ENCODE peak calls at places on chromosomes 4 and X, in six cellular contexts. One of them, this sample, is unnamed.

GRCh38 chrX:1477801-1478458 is 25.2 kb upstream of the ASMTL start:
- DNase-seq in HCT116: no peak
- DNase-seq in fibroblast of lung: no peak
- DNase-seq in PC-3: no peak
- DNase-seq in neuronal stem cell: no peak
- DNase-seq in neural progenitor cell: no peak
- DNase-seq in this sample: no peak

GRCh38 chr4:169618286-169618685 is 2.1 kb upstream of the CLCN3 start:
- DNase-seq in HCT116: no peak
- DNase-seq in fibroblast of lung: peak; percentile 74
- DNase-seq in PC-3: peak; percentile 9
- DNase-seq in neuronal stem cell: no peak
- DNase-seq in neural progenitor cell: no peak
- DNase-seq in this sample: no peak

GRCh38 chrX:9522756-9523155 is 57.9 kb downstream of the TBL1X start:
- DNase-seq in HCT116: no peak
- DNase-seq in fibroblast of lung: no peak
- DNase-seq in PC-3: no peak
- DNase-seq in neuronal stem cell: no peak
- DNase-seq in neural progenitor cell: no peak
- DNase-seq in this sample: no peak

GRCh38 chr4:19806865-19807264 is 444.8 kb upstream of the SLIT2 start:
- DNase-seq in HCT116: no peak
- DNase-seq in fibroblast of lung: peak; percentile 54
- DNase-seq in PC-3: no peak
- DNase-seq in neuronal stem cell: no peak
- DNase-seq in neural progenitor cell: no peak
- DNase-seq in this sample: no peak

GRCh38 chr4:74531952-74532794 is 87.2 kb downstream of the AREG start:
- DNase-seq in HCT116: peak; percentile 92
- DNase-seq in fibroblast of lung: peak; percentile 66
- DNase-seq in PC-3: peak; percentile 85
- DNase-seq in neuronal stem cell: peak; percentile 35
- DNase-seq in neural progenitor cell: peak; percentile 71
- DNase-seq in this sample: no peak

GRCh38 chr4:17787315-17787714 is 5.9 kb upstream of the FAM184B start:
- DNase-seq in HCT116: no peak
- DNase-seq in fibroblast of lung: peak; percentile 67
- DNase-seq in PC-3: peak; percentile 78
- DNase-seq in neuronal stem cell: no peak
- DNase-seq in neural progenitor cell: no peak
- DNase-seq in this sample: no peak

GRCh38 chrX:69093960-69094935 is 71.0 kb downstream of the PJA1 start:
- DNase-seq in HCT116: peak; percentile 21
- DNase-seq in fibroblast of lung: peak; percentile 44
- DNase-seq in PC-3: peak; percentile 67
- DNase-seq in neuronal stem cell: peak; percentile 40
- DNase-seq in neural progenitor cell: peak; percentile 82
- DNase-seq in this sample: no peak

GRCh38 chr4:84535901-84536300 is 36.8 kb upstream of the NKX6-1 start:
- DNase-seq in HCT116: no peak
- DNase-seq in fibroblast of lung: no peak
- DNase-seq in PC-3: no peak
- DNase-seq in neuronal stem cell: no peak
- DNase-seq in neural progenitor cell: no peak
- DNase-seq in this sample: no peak

GRCh38 chr4:128320656-128321055 is 33.0 kb upstream of the PGRMC2 start:
- DNase-seq in HCT116: no peak
- DNase-seq in fibroblast of lung: no peak
- DNase-seq in PC-3: no peak
- DNase-seq in neuronal stem cell: no peak
- DNase-seq in neural progenitor cell: no peak
- DNase-seq in this sample: no peak

GRCh38 chrX:19272452-19272851 is 71.3 kb upstream of the PDHA1 start:
- DNase-seq in HCT116: no peak
- DNase-seq in fibroblast of lung: peak; percentile 34
- DNase-seq in PC-3: peak; percentile 6
- DNase-seq in neuronal stem cell: no peak
- DNase-seq in neural progenitor cell: no peak
- DNase-seq in this sample: no peak

GRCh38 chr4:67500373-67500772 is 44.9 kb downstream of the CENPC start:
- DNase-seq in HCT116: no peak
- DNase-seq in fibroblast of lung: no peak
- DNase-seq in PC-3: no peak
- DNase-seq in neuronal stem cell: no peak
- DNase-seq in neural progenitor cell: no peak
- DNase-seq in this sample: no peak

GRCh38 chr4:164931551-164932324 is 45.7 kb downstream of the TRIM61 start:
- DNase-seq in HCT116: no peak
- DNase-seq in fibroblast of lung: no peak
- DNase-seq in PC-3: peak; percentile 35
- DNase-seq in neuronal stem cell: no peak
- DNase-seq in neural progenitor cell: no peak
- DNase-seq in this sample: no peak

GRCh38 chr4:848803-849477 is 23.0 kb upstream of the CPLX1 start:
- DNase-seq in HCT116: no peak
- DNase-seq in fibroblast of lung: no peak
- DNase-seq in PC-3: no peak
- DNase-seq in neuronal stem cell: no peak
- DNase-seq in neural progenitor cell: no peak
- DNase-seq in this sample: peak; percentile 56

GRCh38 chr4:158428242-158428641 is 93.4 kb upstream of the RXFP1 start:
- DNase-seq in HCT116: no peak
- DNase-seq in fibroblast of lung: peak; percentile 30
- DNase-seq in PC-3: peak; percentile 4
- DNase-seq in neuronal stem cell: no peak
- DNase-seq in neural progenitor cell: no peak
- DNase-seq in this sample: no peak

GRCh38 chrX:154404625-154405192 is 4.3 kb downstream of the DNASE1L1 start:
- DNase-seq in HCT116: no peak
- DNase-seq in fibroblast of lung: no peak
- DNase-seq in PC-3: no peak
- DNase-seq in neuronal stem cell: no peak
- DNase-seq in neural progenitor cell: no peak
- DNase-seq in this sample: peak; percentile 57

GRCh38 chrX:111447298-111447697 is 35.3 kb upstream of the DCX start:
- DNase-seq in HCT116: peak; percentile 4
- DNase-seq in fibroblast of lung: peak; percentile 5
- DNase-seq in PC-3: peak; percentile 22
- DNase-seq in neuronal stem cell: peak; percentile 23
- DNase-seq in neural progenitor cell: peak; percentile 81
- DNase-seq in this sample: no peak

GRCh38 chr4:75849459-75849858 is 52.8 kb downstream of the PPEF2 start:
- DNase-seq in HCT116: no peak
- DNase-seq in fibroblast of lung: peak; percentile 19
- DNase-seq in PC-3: no peak
- DNase-seq in neuronal stem cell: no peak
- DNase-seq in neural progenitor cell: peak; percentile 40
- DNase-seq in this sample: no peak

GRCh38 chr4:6208416-6208815 is 8.1 kb upstream of the JAKMIP1 start:
- DNase-seq in HCT116: no peak
- DNase-seq in fibroblast of lung: no peak
- DNase-seq in PC-3: no peak
- DNase-seq in neuronal stem cell: no peak
- DNase-seq in neural progenitor cell: no peak
- DNase-seq in this sample: peak; percentile 14

GRCh38 chr4:131526686-131527085 is 1622.4 kb upstream of the PCDH10 start:
- DNase-seq in HCT116: no peak
- DNase-seq in fibroblast of lung: peak; percentile 32
- DNase-seq in PC-3: no peak
- DNase-seq in neuronal stem cell: no peak
- DNase-seq in neural progenitor cell: no peak
- DNase-seq in this sample: no peak

GRCh38 chr4:172134536-172134935 is 321.3 kb downstream of the GALNTL6 start:
- DNase-seq in HCT116: no peak
- DNase-seq in fibroblast of lung: peak; percentile 40
- DNase-seq in PC-3: no peak
- DNase-seq in neuronal stem cell: no peak
- DNase-seq in neural progenitor cell: no peak
- DNase-seq in this sample: no peak

GRCh38 chr4:164012396-164013027 is 518.0 kb downstream of the TMA16 start:
- DNase-seq in HCT116: peak; percentile 29
- DNase-seq in fibroblast of lung: peak; percentile 34
- DNase-seq in PC-3: peak; percentile 58
- DNase-seq in neuronal stem cell: peak; percentile 56
- DNase-seq in neural progenitor cell: peak; percentile 76
- DNase-seq in this sample: no peak

GRCh38 chrX:2631743-2632532 is 59.2 kb upstream of the CD99 start:
- DNase-seq in HCT116: no peak
- DNase-seq in fibroblast of lung: no peak
- DNase-seq in PC-3: no peak
- DNase-seq in neuronal stem cell: no peak
- DNase-seq in neural progenitor cell: no peak
- DNase-seq in this sample: no peak

GRCh38 chrX:73683236-73683859 is 120.4 kb downstream of the CHIC1 start:
- DNase-seq in HCT116: no peak
- DNase-seq in fibroblast of lung: peak; percentile 3
- DNase-seq in PC-3: peak; percentile 7
- DNase-seq in neuronal stem cell: no peak
- DNase-seq in neural progenitor cell: no peak
- DNase-seq in this sample: no peak

GRCh38 chrX:130170752-130171445 is 863 bp upstream of the RAB33A start:
- DNase-seq in HCT116: no peak
- DNase-seq in fibroblast of lung: peak; percentile 8
- DNase-seq in PC-3: no peak
- DNase-seq in neuronal stem cell: peak; percentile 53
- DNase-seq in neural progenitor cell: peak; percentile 77
- DNase-seq in this sample: peak; percentile 80

GRCh38 chr4:158667651-158668198 is 4.0 kb downstream of the C4orf46 start:
- DNase-seq in HCT116: no peak
- DNase-seq in fibroblast of lung: no peak
- DNase-seq in PC-3: peak; percentile 53
- DNase-seq in neuronal stem cell: no peak
- DNase-seq in neural progenitor cell: no peak
- DNase-seq in this sample: no peak

GRCh38 chrX:12548746-12549145 is 242.5 kb upstream of the PRPS2 start:
- DNase-seq in HCT116: no peak
- DNase-seq in fibroblast of lung: peak; percentile 12
- DNase-seq in PC-3: peak; percentile 62
- DNase-seq in neuronal stem cell: peak; percentile 40
- DNase-seq in neural progenitor cell: peak; percentile 71
- DNase-seq in this sample: no peak

DNA sequence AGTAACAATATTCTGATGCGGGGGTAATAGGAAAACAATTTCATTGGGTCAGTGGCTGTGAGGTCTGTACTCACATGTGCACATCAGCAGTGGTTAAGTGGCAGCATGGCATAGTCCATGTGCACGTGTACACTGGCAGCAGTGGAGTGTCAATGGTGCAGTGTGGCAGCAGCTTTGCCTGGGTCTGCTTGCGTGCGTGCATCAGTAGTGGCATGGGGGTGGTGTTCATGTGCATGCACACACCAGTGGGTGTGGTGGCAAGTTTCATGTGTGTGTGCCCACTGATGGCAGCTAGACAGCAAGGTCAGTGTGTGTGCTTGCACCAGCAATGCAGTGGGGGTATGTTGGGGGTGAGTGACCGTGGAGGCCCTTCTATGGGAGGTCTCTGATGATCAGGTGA is 581.6 kb upstream of the KLHL4 start:
- DNase-seq in HCT116: no peak
- DNase-seq in fibroblast of lung: no peak
- DNase-seq in PC-3: no peak
- DNase-seq in neuronal stem cell: no peak
- DNase-seq in neural progenitor cell: no peak
- DNase-seq in this sample: no peak
- H3K4me3 ChIP-seq in HCT116: no peak overlapping the region
- H3K4me3 ChIP-seq in fibroblast of lung: no peak overlapping the region
- H3K4me3 ChIP-seq in PC-3: no peak overlapping the region
- H3K4me3 ChIP-seq in neuronal stem cell: no peak overlapping the region
- H3K4me3 ChIP-seq in neural progenitor cell: no peak overlapping the region
- H3K4me3 ChIP-seq in this sample: no peak overlapping the region

DNA sequence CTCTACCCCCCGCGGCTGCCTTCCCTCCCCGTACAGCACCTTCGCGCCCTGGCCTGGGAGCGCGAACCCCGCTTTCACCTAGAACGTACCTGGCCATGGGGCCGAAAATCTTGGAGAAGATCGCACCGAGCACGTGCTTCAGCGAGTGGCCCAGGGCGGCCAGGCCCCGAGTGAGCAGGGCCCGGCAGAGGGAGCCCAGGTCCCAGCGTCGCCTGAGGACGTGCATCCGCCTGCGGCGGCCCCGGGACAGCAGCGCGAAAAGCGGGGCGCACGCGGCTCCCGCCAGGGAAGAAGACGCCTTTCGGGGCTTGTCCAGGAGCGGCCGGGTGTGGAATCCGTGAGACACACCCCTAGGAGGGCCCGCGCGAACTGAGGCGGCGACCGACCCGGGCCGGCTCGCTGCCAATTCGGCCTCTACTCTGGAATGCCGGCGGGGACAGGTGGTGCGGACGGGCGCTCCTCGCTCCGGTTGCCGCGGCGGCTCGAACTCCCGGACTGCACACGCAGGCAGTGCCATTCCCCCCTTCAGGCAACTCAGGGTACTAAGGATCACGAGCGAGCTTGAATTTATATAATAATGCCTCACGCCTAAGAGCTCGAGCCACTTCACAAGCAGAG is at the start of gene HS6ST2:
- DNase-seq in HCT116: peak; percentile 21
- DNase-seq in fibroblast of lung: no peak
- DNase-seq in PC-3: no peak
- DNase-seq in neuronal stem cell: peak; percentile 27
- DNase-seq in neural progenitor cell: peak; percentile 65
- DNase-seq in this sample: peak; percentile 67
- H3K9ac ChIP-seq in HCT116: peak within 1 kb of the TSS; percentile 86
- H3K9ac ChIP-seq in fibroblast of lung: no peak within 1 kb of the TSS
- H3K9ac ChIP-seq in PC-3: peak within 1 kb of the TSS; percentile 77
- H3K9ac ChIP-seq in neuronal stem cell: peak within 1 kb of the TSS; percentile 92
- H3K9ac ChIP-seq in neural progenitor cell: no peak within 1 kb of the TSS
- H3K9ac ChIP-seq in this sample: no peak within 1 kb of the TSS

GRCh38 chr4:25229804-25230203 is 4.0 kb upstream of the PI4K2B start:
- DNase-seq in HCT116: no peak
- DNase-seq in fibroblast of lung: no peak
- DNase-seq in PC-3: no peak
- DNase-seq in neuronal stem cell: no peak
- DNase-seq in neural progenitor cell: no peak
- DNase-seq in this sample: no peak
- H3K9me3 ChIP-seq in HCT116: peaks cover 12% of the 10 kb centered on the region
- H3K9me3 ChIP-seq in fibroblast of lung: no peaks in the 10 kb centered on the region
- H3K9me3 ChIP-seq in PC-3: peaks cover 2% of the 10 kb centered on the region
- H3K9me3 ChIP-seq in neuronal stem cell: peaks cover 13% of the 10 kb centered on the region
- H3K9me3 ChIP-seq in neural progenitor cell: peaks cover 21% of the 10 kb centered on the region
- H3K9me3 ChIP-seq in this sample: no peaks in the 10 kb centered on the region

GRCh38 chrX:147914609-147915008 is 2.9 kb downstream of the FMR1 start:
- DNase-seq in HCT116: no peak
- DNase-seq in fibroblast of lung: no peak
- DNase-seq in PC-3: no peak
- DNase-seq in neuronal stem cell: no peak
- DNase-seq in neural progenitor cell: no peak
- DNase-seq in this sample: no peak

GRCh38 chrX:147916375-147916968 is 4.8 kb downstream of the FMR1 start:
- DNase-seq in HCT116: no peak
- DNase-seq in fibroblast of lung: no peak
- DNase-seq in PC-3: no peak
- DNase-seq in neuronal stem cell: no peak
- DNase-seq in neural progenitor cell: no peak
- DNase-seq in this sample: no peak

GRCh38 chrX:147911192-147912022 is at the start of gene FMR1:
- DNase-seq in HCT116: peak; percentile 67
- DNase-seq in fibroblast of lung: peak; percentile 82
- DNase-seq in PC-3: peak; percentile 90
- DNase-seq in neuronal stem cell: peak; percentile 84
- DNase-seq in neural progenitor cell: peak; percentile 95
- DNase-seq in this sample: peak; percentile 97

GRCh38 chrX:147912093-147912801 is 528 bp downstream of the FMR1 start:
- DNase-seq in HCT116: no peak
- DNase-seq in fibroblast of lung: peak; percentile 46
- DNase-seq in PC-3: peak; percentile 49
- DNase-seq in neuronal stem cell: peak; percentile 12
- DNase-seq in neural progenitor cell: peak; percentile 53
- DNase-seq in this sample: peak; percentile 84

GRCh38 chrX:147913570-147913969 is 1.9 kb downstream of the FMR1 start:
- DNase-seq in HCT116: no peak
- DNase-seq in fibroblast of lung: no peak
- DNase-seq in PC-3: no peak
- DNase-seq in neuronal stem cell: no peak
- DNase-seq in neural progenitor cell: no peak
- DNase-seq in this sample: no peak
- H3K4me3 ChIP-seq in HCT116: no peak overlapping the region
- H3K4me3 ChIP-seq in fibroblast of lung: peak overlapping the region; percentile 73
- H3K4me3 ChIP-seq in PC-3: peak overlapping the region; percentile 96
- H3K4me3 ChIP-seq in neuronal stem cell: no peak overlapping the region
- H3K4me3 ChIP-seq in neural progenitor cell: peak overlapping the region; percentile 85
- H3K4me3 ChIP-seq in this sample: peak overlapping the region; percentile 76